ENCODE peak calls at places on chromosomes 4 and X, in seven cellular contexts. One of them, this sample, is unnamed.

GRCh38 chr4:54661156-54661555 is 3.4 kb downstream of the KIT start:
- DNase-seq in K562: no peak
- DNase-seq in HCT116: no peak
- DNase-seq in GM12878: no peak
- DNase-seq in H1: no peak
- DNase-seq in HepG2: no peak
- DNase-seq in SK-N-SH: no peak
- DNase-seq in this sample: no peak

GRCh38 chr4:102780476-102781144 is 19.8 kb upstream of the MANBA start:
- DNase-seq in HepG2: peak
- DNase-seq in H1: no peak
- DNase-seq in HCT116: no peak
- DNase-seq in GM12878: no peak
- DNase-seq in SK-N-SH: no peak
- DNase-seq in K562: peak
- DNase-seq in this sample: no peak

GRCh38 chr4:43932448-43932847 is 516.2 kb downstream of the KCTD8 start:
- DNase-seq in SK-N-SH: no peak
- DNase-seq in HepG2: no peak
- DNase-seq in GM12878: no peak
- DNase-seq in K562: no peak
- DNase-seq in H1: no peak
- DNase-seq in HCT116: no peak
- DNase-seq in this sample: no peak

GRCh38 chr4:56330691-56331090 is 56.6 kb downstream of the AASDH start:
- DNase-seq in HCT116: no peak
- DNase-seq in SK-N-SH: no peak
- DNase-seq in HepG2: no peak
- DNase-seq in K562: no peak
- DNase-seq in H1: no peak
- DNase-seq in GM12878: no peak
- DNase-seq in this sample: no peak

GRCh38 chr4:73929285-73929684 is 52.5 kb downstream of the PF4 start:
- DNase-seq in HepG2: no peak
- DNase-seq in HCT116: no peak
- DNase-seq in SK-N-SH: no peak
- DNase-seq in H1: no peak
- DNase-seq in GM12878: no peak
- DNase-seq in K562: no peak
- DNase-seq in this sample: no peak

GRCh38 chr4:4781936-4782754 is 77.3 kb upstream of the MSX1 start:
- DNase-seq in HepG2: no peak
- DNase-seq in GM12878: no peak
- DNase-seq in H1: no peak
- DNase-seq in SK-N-SH: peak
- DNase-seq in K562: no peak
- DNase-seq in HCT116: no peak
- DNase-seq in this sample: no peak

GRCh38 chr4:82799006-82799881 is 648 bp upstream of the SCD5 start:
- DNase-seq in GM12878: no peak
- DNase-seq in HCT116: no peak
- DNase-seq in H1: no peak
- DNase-seq in HepG2: no peak
- DNase-seq in K562: no peak
- DNase-seq in SK-N-SH: peak
- DNase-seq in this sample: peak

GRCh38 chr4:166458756-166459155 is 585.7 kb downstream of the TLL1 start:
- DNase-seq in SK-N-SH: no peak
- DNase-seq in HCT116: no peak
- DNase-seq in GM12878: no peak
- DNase-seq in HepG2: no peak
- DNase-seq in H1: no peak
- DNase-seq in K562: no peak
- DNase-seq in this sample: no peak

GRCh38 chr4:159926871-159927270 is 824.0 kb downstream of the RAPGEF2 start:
- DNase-seq in HCT116: peak
- DNase-seq in HepG2: no peak
- DNase-seq in SK-N-SH: no peak
- DNase-seq in GM12878: no peak
- DNase-seq in H1: no peak
- DNase-seq in K562: no peak
- DNase-seq in this sample: no peak

GRCh38 chrX:39730671-39731389 is 366.9 kb downstream of the BCOR start:
- DNase-seq in HepG2: peak
- DNase-seq in SK-N-SH: peak
- DNase-seq in K562: peak
- DNase-seq in HCT116: no peak
- DNase-seq in GM12878: no peak
- DNase-seq in H1: peak
- DNase-seq in this sample: peak

GRCh38 chr4:70915048-70915815 is 13.1 kb downstream of the MOB1B start:
- DNase-seq in SK-N-SH: no peak
- DNase-seq in HCT116: no peak
- DNase-seq in H1: no peak
- DNase-seq in GM12878: no peak
- DNase-seq in K562: no peak
- DNase-seq in HepG2: no peak
- DNase-seq in this sample: no peak

GRCh38 chrX:87299563-87300160 is 217.9 kb upstream of the KLHL4 start:
- DNase-seq in GM12878: no peak
- DNase-seq in HCT116: no peak
- DNase-seq in H1: no peak
- DNase-seq in K562: peak
- DNase-seq in HepG2: peak
- DNase-seq in SK-N-SH: no peak
- DNase-seq in this sample: peak

GRCh38 chr4:27087306-27088045 is 226.8 kb downstream of the STIM2 start:
- DNase-seq in GM12878: no peak
- DNase-seq in HepG2: no peak
- DNase-seq in H1: no peak
- DNase-seq in SK-N-SH: no peak
- DNase-seq in K562: no peak
- DNase-seq in HCT116: no peak
- DNase-seq in this sample: no peak

GRCh38 chr4:27081675-27082579 is 221.3 kb downstream of the STIM2 start:
- DNase-seq in SK-N-SH: no peak
- DNase-seq in K562: no peak
- DNase-seq in H1: peak
- DNase-seq in GM12878: peak
- DNase-seq in HCT116: no peak
- DNase-seq in HepG2: no peak
- DNase-seq in this sample: no peak

GRCh38 chr4:27082786-27083185 is 222.1 kb downstream of the STIM2 start:
- DNase-seq in HCT116: no peak
- DNase-seq in K562: no peak
- DNase-seq in SK-N-SH: no peak
- DNase-seq in H1: no peak
- DNase-seq in GM12878: no peak
- DNase-seq in HepG2: no peak
- DNase-seq in this sample: no peak

GRCh38 chr4:27088491-27088890 is 227.8 kb downstream of the STIM2 start:
- DNase-seq in GM12878: no peak
- DNase-seq in HepG2: no peak
- DNase-seq in H1: no peak
- DNase-seq in K562: no peak
- DNase-seq in HCT116: no peak
- DNase-seq in SK-N-SH: no peak
- DNase-seq in this sample: no peak

DNA sequence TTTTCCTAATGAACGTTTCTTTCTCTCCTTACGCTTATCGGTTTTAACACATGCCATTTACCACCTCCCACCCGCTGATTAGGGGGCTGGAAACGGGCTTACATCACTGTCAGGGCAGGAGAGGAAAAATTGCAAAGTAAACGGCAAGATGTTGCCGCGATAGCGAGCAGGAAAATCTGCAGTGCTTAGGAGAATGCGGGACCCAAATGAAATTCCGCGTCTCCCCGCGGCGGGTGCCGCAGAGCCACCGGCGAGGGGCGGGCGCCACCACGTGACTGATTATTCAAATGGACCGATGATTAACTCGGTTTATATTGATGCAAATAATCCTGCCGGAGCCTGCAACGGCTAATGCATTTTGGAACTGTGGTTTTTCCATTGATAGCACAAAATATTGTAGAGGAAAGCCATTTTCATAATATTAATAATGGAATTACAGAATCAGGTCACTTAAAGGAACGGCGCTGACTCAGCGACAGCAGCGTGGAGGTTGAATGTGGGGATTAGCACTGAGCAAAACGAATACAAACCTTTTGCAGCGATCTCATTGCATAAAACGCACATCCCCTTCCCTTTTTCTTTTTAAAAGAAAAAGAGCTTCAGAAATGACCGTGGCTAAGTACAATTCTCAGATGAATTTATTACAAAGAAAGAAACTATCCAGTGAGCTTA is 224.2 kb downstream of the STIM2 start:
- DNase-seq in HCT116: no peak
- DNase-seq in HepG2: no peak
- DNase-seq in H1: peak
- DNase-seq in SK-N-SH: peak
- DNase-seq in K562: peak
- DNase-seq in GM12878: no peak
- DNase-seq in this sample: peak
- TF ChIP-seq POLR2AphosphoS5 in HCT116: no peak
- TF ChIP-seq POLR2AphosphoS5 in HepG2: no peak
- TF ChIP-seq POLR2AphosphoS5 in H1: no peak
- TF ChIP-seq POLR2AphosphoS5 in SK-N-SH: no peak
- TF ChIP-seq POLR2AphosphoS5 in K562: no peak
- TF ChIP-seq POLR2AphosphoS5 in GM12878: no peak
- TF ChIP-seq POLR2AphosphoS5 in this sample: no peak

GRCh38 chrX:70360366-70360765 is 62.7 kb upstream of the GDPD2 start:
- DNase-seq in HCT116: no peak
- DNase-seq in HepG2: no peak
- DNase-seq in H1: no peak
- DNase-seq in SK-N-SH: no peak
- DNase-seq in GM12878: no peak
- DNase-seq in K562: no peak
- DNase-seq in this sample: no peak
- TF ChIP-seq MAX in HCT116: no peak
- TF ChIP-seq MAX in HepG2: no peak
- TF ChIP-seq MAX in H1: no peak
- TF ChIP-seq MAX in SK-N-SH: no peak
- TF ChIP-seq MAX in GM12878: no peak
- TF ChIP-seq MAX in K562: no peak
- TF ChIP-seq MAX in this sample: no peak

GRCh38 chrX:19646298-19646697 is 131.0 kb upstream of the MAP3K15 start:
- DNase-seq in K562: no peak
- DNase-seq in HCT116: no peak
- DNase-seq in HepG2: no peak
- DNase-seq in GM12878: no peak
- DNase-seq in SK-N-SH: peak
- DNase-seq in H1: no peak
- DNase-seq in this sample: no peak
- TF ChIP-seq POLR2AphosphoS5 in K562: no peak
- TF ChIP-seq POLR2AphosphoS5 in HCT116: no peak
- TF ChIP-seq POLR2AphosphoS5 in HepG2: no peak
- TF ChIP-seq POLR2AphosphoS5 in GM12878: no peak
- TF ChIP-seq POLR2AphosphoS5 in SK-N-SH: no peak
- TF ChIP-seq POLR2AphosphoS5 in H1: no peak
- TF ChIP-seq POLR2AphosphoS5 in this sample: no peak

GRCh38 chr4:81786063-81786763 is 314.5 kb upstream of the RASGEF1B start:
- DNase-seq in HepG2: no peak
- DNase-seq in H1: no peak
- DNase-seq in GM12878: no peak
- DNase-seq in K562: no peak
- DNase-seq in HCT116: no peak
- DNase-seq in SK-N-SH: no peak
- DNase-seq in this sample: peak
- TF ChIP-seq MAX in HepG2: no peak
- TF ChIP-seq MAX in H1: no peak
- TF ChIP-seq MAX in GM12878: no peak
- TF ChIP-seq MAX in K562: no peak
- TF ChIP-seq MAX in HCT116: no peak
- TF ChIP-seq MAX in SK-N-SH: no peak
- TF ChIP-seq MAX in this sample: no peak

GRCh38 chr4:158669310-158669709 is 2.4 kb downstream of the C4orf46 start:
- DNase-seq in K562: no peak
- DNase-seq in H1: no peak
- DNase-seq in SK-N-SH: no peak
- DNase-seq in HCT116: no peak
- DNase-seq in HepG2: no peak
- DNase-seq in GM12878: no peak
- DNase-seq in this sample: no peak

GRCh38 chr4:158666892-158667291 is 4.8 kb downstream of the C4orf46 start:
- DNase-seq in HCT116: no peak
- DNase-seq in HepG2: no peak
- DNase-seq in SK-N-SH: no peak
- DNase-seq in GM12878: no peak
- DNase-seq in H1: no peak
- DNase-seq in K562: no peak
- DNase-seq in this sample: no peak

GRCh38 chr4:158667651-158668198 is 4.0 kb downstream of the C4orf46 start:
- DNase-seq in GM12878: no peak
- DNase-seq in SK-N-SH: peak
- DNase-seq in H1: no peak
- DNase-seq in HepG2: peak
- DNase-seq in K562: peak
- DNase-seq in HCT116: no peak
- DNase-seq in this sample: peak

DNA sequence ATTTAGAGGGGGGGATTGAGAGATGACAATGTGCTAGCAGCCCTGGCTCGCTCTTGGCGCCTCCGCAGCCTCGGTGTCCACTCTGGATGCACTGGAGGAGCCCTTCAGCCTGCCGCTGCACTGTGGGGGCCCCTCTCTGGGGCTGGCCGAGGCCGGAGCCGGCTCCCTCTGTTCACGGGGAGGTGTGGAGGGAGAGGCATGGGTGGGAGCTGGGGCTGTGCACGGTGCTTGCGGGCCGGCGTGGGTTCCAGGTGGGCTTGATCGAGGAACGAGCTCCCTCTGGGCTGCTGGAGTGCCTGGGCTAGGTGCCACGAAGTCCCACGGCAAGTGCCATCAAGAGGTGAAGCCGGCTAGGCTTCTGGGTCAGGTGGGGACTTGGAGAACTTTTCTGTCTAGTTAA is 6.9 kb downstream of the C4orf46 start:
- DNase-seq in GM12878: no peak
- DNase-seq in HepG2: no peak
- DNase-seq in K562: no peak
- DNase-seq in H1: no peak
- DNase-seq in HCT116: no peak
- DNase-seq in SK-N-SH: no peak
- DNase-seq in this sample: no peak
- TF ChIP-seq POLR2AphosphoS5 in GM12878: no peak
- TF ChIP-seq POLR2AphosphoS5 in HepG2: no peak
- TF ChIP-seq POLR2AphosphoS5 in K562: no peak
- TF ChIP-seq POLR2AphosphoS5 in H1: no peak
- TF ChIP-seq POLR2AphosphoS5 in HCT116: no peak
- TF ChIP-seq POLR2AphosphoS5 in SK-N-SH: no peak
- TF ChIP-seq POLR2AphosphoS5 in this sample: no peak

GRCh38 chr4:81137446-81137845 is 77.6 kb downstream of the PRKG2 start:
- DNase-seq in GM12878: no peak
- DNase-seq in K562: no peak
- DNase-seq in SK-N-SH: no peak
- DNase-seq in HepG2: no peak
- DNase-seq in HCT116: no peak
- DNase-seq in H1: no peak
- DNase-seq in this sample: no peak
- TF ChIP-seq MAX in GM12878: no peak
- TF ChIP-seq MAX in K562: no peak
- TF ChIP-seq MAX in SK-N-SH: no peak
- TF ChIP-seq MAX in HepG2: no peak
- TF ChIP-seq MAX in HCT116: no peak
- TF ChIP-seq MAX in H1: no peak
- TF ChIP-seq MAX in this sample: no peak

This sample was measured in endothelial cell of umbilical vein.